ENCODE peak calls at places on chromosome 7, in eight cellular contexts. One of them, this sample, is unnamed. For H3K9me3, the result is how much of the 10 kb centered on the place peaks cover.

GRCh38 chr7:132380065-132380464 is 196.2 kb downstream of the PLXNA4 start:
- DNase-seq in small intestine: peak
- DNase-seq in T-helper 17 cell: no peak
- DNase-seq in CD8-positive, alpha-beta memory T cell: no peak
- DNase-seq in transverse colon: no peak
- DNase-seq in stomach: no peak
- DNase-seq in mammary epithelial cell: no peak
- DNase-seq in neural progenitor cell: peak
- DNase-seq in this sample: no peak

GRCh38 chr7:76513817-76514799 is 3.8 kb downstream of the UPK3B start:
- DNase-seq in small intestine: no peak
- DNase-seq in T-helper 17 cell: no peak
- DNase-seq in CD8-positive, alpha-beta memory T cell: no peak
- DNase-seq in transverse colon: no peak
- DNase-seq in stomach: no peak
- DNase-seq in mammary epithelial cell: peak
- DNase-seq in neural progenitor cell: peak
- DNase-seq in this sample: peak

GRCh38 chr7:4610768-4611467 is 71.2 kb upstream of the FOXK1 start:
- DNase-seq in small intestine: peak
- DNase-seq in T-helper 17 cell: peak
- DNase-seq in CD8-positive, alpha-beta memory T cell: peak
- DNase-seq in transverse colon: peak
- DNase-seq in stomach: peak
- DNase-seq in mammary epithelial cell: peak
- DNase-seq in neural progenitor cell: peak
- DNase-seq in this sample: peak

GRCh38 chr7:159033473-159033825 is 111.2 kb downstream of the VIPR2 start:
- DNase-seq in small intestine: no peak
- DNase-seq in T-helper 17 cell: no peak
- DNase-seq in CD8-positive, alpha-beta memory T cell: no peak
- DNase-seq in transverse colon: no peak
- DNase-seq in stomach: peak
- DNase-seq in mammary epithelial cell: no peak
- DNase-seq in neural progenitor cell: no peak
- DNase-seq in this sample: no peak

GRCh38 chr7:95088536-95088935 is 181.1 kb downstream of the PPP1R9A start:
- DNase-seq in small intestine: no peak
- DNase-seq in T-helper 17 cell: no peak
- DNase-seq in CD8-positive, alpha-beta memory T cell: no peak
- DNase-seq in transverse colon: no peak
- DNase-seq in stomach: no peak
- DNase-seq in mammary epithelial cell: no peak
- DNase-seq in neural progenitor cell: no peak
- DNase-seq in this sample: no peak

GRCh38 chr7:16794990-16795389 is 9.8 kb downstream of the AGR2 start:
- DNase-seq in small intestine: no peak
- DNase-seq in T-helper 17 cell: no peak
- DNase-seq in CD8-positive, alpha-beta memory T cell: no peak
- DNase-seq in transverse colon: no peak
- DNase-seq in stomach: no peak
- DNase-seq in mammary epithelial cell: no peak
- DNase-seq in neural progenitor cell: no peak
- DNase-seq in this sample: no peak

GRCh38 chr7:44072364-44073231 is 7.2 kb upstream of the PGAM2 start:
- DNase-seq in small intestine: peak
- DNase-seq in T-helper 17 cell: no peak
- DNase-seq in CD8-positive, alpha-beta memory T cell: peak
- DNase-seq in transverse colon: peak
- DNase-seq in stomach: peak
- DNase-seq in mammary epithelial cell: peak
- DNase-seq in neural progenitor cell: peak
- DNase-seq in this sample: no peak

GRCh38 chr7:101112233-101112632 is 14.7 kb upstream of the SERPINE1 start:
- DNase-seq in small intestine: no peak
- DNase-seq in T-helper 17 cell: no peak
- DNase-seq in CD8-positive, alpha-beta memory T cell: no peak
- DNase-seq in transverse colon: no peak
- DNase-seq in stomach: no peak
- DNase-seq in mammary epithelial cell: no peak
- DNase-seq in neural progenitor cell: no peak
- DNase-seq in this sample: no peak

GRCh38 chr7:129163875-129164544 is 19.5 kb downstream of the TSPAN33 start:
- DNase-seq in small intestine: peak
- DNase-seq in T-helper 17 cell: no peak
- DNase-seq in CD8-positive, alpha-beta memory T cell: no peak
- DNase-seq in transverse colon: no peak
- DNase-seq in stomach: no peak
- DNase-seq in mammary epithelial cell: peak
- DNase-seq in neural progenitor cell: peak
- DNase-seq in this sample: no peak

GRCh38 chr7:150799156-150799555 is 1.0 kb downstream of the TMEM176B start:
- DNase-seq in small intestine: no peak
- DNase-seq in T-helper 17 cell: no peak
- DNase-seq in CD8-positive, alpha-beta memory T cell: no peak
- DNase-seq in transverse colon: no peak
- DNase-seq in stomach: no peak
- DNase-seq in mammary epithelial cell: no peak
- DNase-seq in neural progenitor cell: no peak
- DNase-seq in this sample: no peak

GRCh38 chr7:88311675-88312036 is 5.0 kb upstream of the STEAP4 start:
- DNase-seq in small intestine: no peak
- DNase-seq in T-helper 17 cell: no peak
- DNase-seq in CD8-positive, alpha-beta memory T cell: no peak
- DNase-seq in transverse colon: no peak
- DNase-seq in stomach: no peak
- DNase-seq in mammary epithelial cell: peak
- DNase-seq in neural progenitor cell: no peak
- DNase-seq in this sample: no peak

GRCh38 chr7:138564365-138564764 is 104.3 kb downstream of the TRIM24 start:
- DNase-seq in small intestine: peak
- DNase-seq in T-helper 17 cell: no peak
- DNase-seq in CD8-positive, alpha-beta memory T cell: no peak
- DNase-seq in transverse colon: no peak
- DNase-seq in stomach: peak
- DNase-seq in mammary epithelial cell: peak
- DNase-seq in neural progenitor cell: no peak
- DNase-seq in this sample: no peak

GRCh38 chr7:74449809-74450397 is 3.8 kb upstream of the GTF2IRD1 start:
- DNase-seq in small intestine: peak
- DNase-seq in T-helper 17 cell: peak
- DNase-seq in CD8-positive, alpha-beta memory T cell: peak
- DNase-seq in transverse colon: peak
- DNase-seq in stomach: peak
- DNase-seq in mammary epithelial cell: no peak
- DNase-seq in neural progenitor cell: peak
- DNase-seq in this sample: peak

GRCh38 chr7:133797818-133798485 is 329.2 kb upstream of the LRGUK start:
- DNase-seq in small intestine: no peak
- DNase-seq in T-helper 17 cell: no peak
- DNase-seq in CD8-positive, alpha-beta memory T cell: no peak
- DNase-seq in transverse colon: no peak
- DNase-seq in stomach: no peak
- DNase-seq in mammary epithelial cell: peak
- DNase-seq in neural progenitor cell: no peak
- DNase-seq in this sample: no peak

GRCh38 chr7:82164813-82165212 is 278.8 kb downstream of the CACNA2D1 start:
- DNase-seq in small intestine: no peak
- DNase-seq in T-helper 17 cell: no peak
- DNase-seq in CD8-positive, alpha-beta memory T cell: no peak
- DNase-seq in transverse colon: no peak
- DNase-seq in stomach: no peak
- DNase-seq in mammary epithelial cell: peak
- DNase-seq in neural progenitor cell: peak
- DNase-seq in this sample: no peak

GRCh38 chr7:117338020-117338419 is 15.2 kb upstream of the WNT2 start:
- DNase-seq in small intestine: no peak
- DNase-seq in T-helper 17 cell: no peak
- DNase-seq in CD8-positive, alpha-beta memory T cell: no peak
- DNase-seq in transverse colon: no peak
- DNase-seq in stomach: no peak
- DNase-seq in mammary epithelial cell: no peak
- DNase-seq in neural progenitor cell: no peak
- DNase-seq in this sample: no peak

GRCh38 chr7:63080406-63080805 is 918.2 kb upstream of the ZNF722 start:
- DNase-seq in small intestine: no peak
- DNase-seq in T-helper 17 cell: no peak
- DNase-seq in CD8-positive, alpha-beta memory T cell: no peak
- DNase-seq in transverse colon: no peak
- DNase-seq in stomach: no peak
- DNase-seq in mammary epithelial cell: no peak
- DNase-seq in neural progenitor cell: no peak
- DNase-seq in this sample: no peak
- H3K9me3 ChIP-seq in small intestine: under half
- H3K9me3 ChIP-seq in T-helper 17 cell: under half
- H3K9me3 ChIP-seq in CD8-positive, alpha-beta memory T cell: under half
- H3K9me3 ChIP-seq in transverse colon: under half
- H3K9me3 ChIP-seq in stomach: half or more
- H3K9me3 ChIP-seq in mammary epithelial cell: half or more
- H3K9me3 ChIP-seq in neural progenitor cell: half or more
- H3K9me3 ChIP-seq in this sample: under half

DNA sequence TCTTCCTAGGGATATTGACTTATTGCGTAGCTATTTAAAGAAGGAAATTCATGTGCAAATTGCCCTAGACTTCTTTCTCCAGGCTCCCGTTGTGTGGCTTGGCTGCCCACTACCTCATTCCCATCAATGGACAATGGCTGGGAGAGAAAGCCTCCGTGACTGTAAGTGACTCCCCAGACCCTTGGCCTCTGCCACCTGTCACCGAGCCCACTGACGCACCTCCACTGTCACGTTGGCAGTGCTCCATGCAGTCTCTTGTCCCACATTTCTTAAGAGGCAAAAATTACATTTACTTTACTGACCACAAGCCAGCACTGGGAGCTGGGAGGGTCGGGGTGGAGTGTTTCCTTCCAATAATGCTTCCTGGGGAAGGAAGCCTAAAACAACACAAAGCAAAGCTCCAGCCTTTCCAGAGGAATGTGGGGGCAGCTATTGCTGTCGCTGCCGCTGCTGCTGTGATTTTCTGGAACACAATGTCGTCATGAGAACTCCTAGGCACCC is 89.7 kb upstream of the STEAP1B start:
- DNase-seq in small intestine: no peak
- DNase-seq in T-helper 17 cell: no peak
- DNase-seq in CD8-positive, alpha-beta memory T cell: no peak
- DNase-seq in transverse colon: no peak
- DNase-seq in stomach: no peak
- DNase-seq in mammary epithelial cell: no peak
- DNase-seq in neural progenitor cell: peak
- DNase-seq in this sample: no peak
- H3K9me3 ChIP-seq in small intestine: under half
- H3K9me3 ChIP-seq in T-helper 17 cell: under half
- H3K9me3 ChIP-seq in CD8-positive, alpha-beta memory T cell: under half
- H3K9me3 ChIP-seq in transverse colon: under half
- H3K9me3 ChIP-seq in stomach: under half
- H3K9me3 ChIP-seq in mammary epithelial cell: under half
- H3K9me3 ChIP-seq in neural progenitor cell: under half
- H3K9me3 ChIP-seq in this sample: under half

GRCh38 chr7:157803906-157804305 is 467.1 kb downstream of the DNAJB6 start:
- DNase-seq in small intestine: no peak
- DNase-seq in T-helper 17 cell: no peak
- DNase-seq in CD8-positive, alpha-beta memory T cell: no peak
- DNase-seq in transverse colon: no peak
- DNase-seq in stomach: no peak
- DNase-seq in mammary epithelial cell: no peak
- DNase-seq in neural progenitor cell: no peak
- DNase-seq in this sample: no peak
- H3K9me3 ChIP-seq in small intestine: under half
- H3K9me3 ChIP-seq in T-helper 17 cell: under half
- H3K9me3 ChIP-seq in CD8-positive, alpha-beta memory T cell: under half
- H3K9me3 ChIP-seq in transverse colon: under half
- H3K9me3 ChIP-seq in stomach: under half
- H3K9me3 ChIP-seq in mammary epithelial cell: under half
- H3K9me3 ChIP-seq in neural progenitor cell: under half
- H3K9me3 ChIP-seq in this sample: under half

GRCh38 chr7:14551326-14551725 is 351.2 kb downstream of the DGKB start:
- DNase-seq in small intestine: no peak
- DNase-seq in T-helper 17 cell: no peak
- DNase-seq in CD8-positive, alpha-beta memory T cell: no peak
- DNase-seq in transverse colon: no peak
- DNase-seq in stomach: no peak
- DNase-seq in mammary epithelial cell: no peak
- DNase-seq in neural progenitor cell: no peak
- DNase-seq in this sample: no peak
- H3K9me3 ChIP-seq in small intestine: under half
- H3K9me3 ChIP-seq in T-helper 17 cell: under half
- H3K9me3 ChIP-seq in CD8-positive, alpha-beta memory T cell: under half
- H3K9me3 ChIP-seq in transverse colon: under half
- H3K9me3 ChIP-seq in stomach: under half
- H3K9me3 ChIP-seq in mammary epithelial cell: under half
- H3K9me3 ChIP-seq in neural progenitor cell: under half
- H3K9me3 ChIP-seq in this sample: under half

DNA sequence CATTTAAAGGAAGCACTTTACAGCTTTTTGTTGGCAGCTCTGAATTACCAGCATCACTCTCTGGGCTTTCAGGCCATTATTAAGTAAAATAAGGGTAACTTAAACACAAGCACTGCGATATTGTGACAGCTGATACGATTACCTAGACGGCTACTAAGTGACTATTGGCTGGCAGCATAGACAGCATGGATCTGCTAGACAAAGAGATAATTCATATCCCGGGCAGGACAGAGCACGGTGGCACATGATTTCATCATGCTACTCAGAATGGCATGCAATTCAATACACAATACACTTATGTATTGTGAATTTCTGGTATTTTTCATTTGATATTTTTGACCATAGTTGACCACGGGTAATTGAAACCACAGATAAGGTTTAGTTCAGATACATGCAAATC is 522.0 kb upstream of the LRRN3 start:
- DNase-seq in small intestine: no peak
- DNase-seq in T-helper 17 cell: no peak
- DNase-seq in CD8-positive, alpha-beta memory T cell: no peak
- DNase-seq in transverse colon: no peak
- DNase-seq in stomach: no peak
- DNase-seq in mammary epithelial cell: peak
- DNase-seq in neural progenitor cell: no peak
- DNase-seq in this sample: no peak
- H3K9me3 ChIP-seq in small intestine: under half
- H3K9me3 ChIP-seq in T-helper 17 cell: under half
- H3K9me3 ChIP-seq in CD8-positive, alpha-beta memory T cell: under half
- H3K9me3 ChIP-seq in transverse colon: under half
- H3K9me3 ChIP-seq in stomach: under half
- H3K9me3 ChIP-seq in mammary epithelial cell: under half
- H3K9me3 ChIP-seq in neural progenitor cell: under half
- H3K9me3 ChIP-seq in this sample: under half

This sample was measured in CD4-positive, alpha-beta T cell.